ENCODE peak calls at places on chromosomes 13 and 19, in five cellular contexts. X, W, F, D and U are unnamed samples.

GRCh38 chr19:12784871-12785430 is 6.3 kb upstream of the JUNB start:
- DNase-seq in D (no peak), W (peak; percentile 27), F (no peak), X (peak; percentile 46), U (no peak)

GRCh38 chr19:34274284-34274826 is 20.0 kb downstream of the GARRE1 start:
- DNase-seq in D (no peak), X (no peak), F (peak; percentile 43), W (no peak), U (no peak)

GRCh38 chr13:79966039-79966438 is 374.9 kb downstream of the SPRY2 start:
- DNase-seq in F (no peak), D (no peak), X (no peak), W (no peak), U (no peak)

GRCh38 chr13:34383728-34384127 is 558.3 kb upstream of the NBEA start:
- DNase-seq in W (no peak), X (no peak), F (no peak), D (no peak), U (no peak)

GRCh38 chr13:110886475-110887241 is 28.2 kb downstream of the ANKRD10 start:
- DNase-seq in D (no peak), F (no peak), W (no peak), X (no peak), U (no peak)

GRCh38 chr13:36428083-36428482 is 4.2 kb upstream of the CCNA1 start:
- DNase-seq in W (no peak), F (no peak), D (no peak), X (no peak), U (no peak)

GRCh38 chr13:106455777-106456176 is 79.7 kb downstream of the EFNB2 start:
- DNase-seq in W (no peak), D (no peak), F (no peak), X (peak; percentile 10), U (no peak)

GRCh38 chr19:5624154-5624663 is 1.3 kb downstream of the SAFB start:
- DNase-seq in F (peak; percentile 46), W (peak; percentile 65), X (peak; percentile 53), D (no peak), U (peak; percentile 37)

GRCh38 chr19:32357720-32358119 is 12.3 kb downstream of the ZNF507 start:
- DNase-seq in X (no peak), W (no peak), F (no peak), D (no peak), U (no peak)

GRCh38 chr19:47027586-47028371 is 8.1 kb downstream of the NPAS1 start:
- DNase-seq in D (no peak), X (no peak), F (no peak), W (no peak), U (no peak)

GRCh38 chr13:71906438-71906837 is 39.4 kb upstream of the DACH1 start:
- DNase-seq in W (no peak), X (no peak), D (no peak), F (no peak), U (no peak)

GRCh38 chr19:31664096-31664495 is 314.9 kb upstream of the TSHZ3 start:
- DNase-seq in F (no peak), X (no peak), D (no peak), W (no peak), U (no peak)

GRCh38 chr13:101307181-101307701 is 109.1 kb downstream of the NALCN start:
- DNase-seq in X (peak; percentile 97), W (peak; percentile 95), D (peak; percentile 47), F (peak; percentile 74), U (peak; percentile 75)

GRCh38 chr13:102399791-102400618 is 1.8 kb downstream of the FGF14 start:
- DNase-seq in W (peak; percentile 35), X (peak; percentile 3), D (no peak), F (no peak), U (peak; percentile 20)

GRCh38 chr13:31011193-31011860 is 78.9 kb downstream of the TEX26 start:
- DNase-seq in X (no peak), F (no peak), D (no peak), W (peak; percentile 20), U (no peak)

GRCh38 chr19:15324791-15325519 is 7.4 kb downstream of the BRD4 start:
- DNase-seq in F (no peak), X (no peak), W (no peak), D (no peak), U (no peak)